ENCODE peak calls at places on chromosomes 6 and 20, in four cellular contexts. One of them, this sample, is unnamed.

GRCh38 chr20:23009636-23010035 is 25.5 kb upstream of the SSTR4 start:
- DNase-seq in IMR-90: no peak
- DNase-seq in HepG2: no peak
- DNase-seq in K562: no peak
- DNase-seq in this sample: peak; percentile 67

GRCh38 chr20:32830437-32830836 is 10.7 kb downstream of the MAPRE1 start:
- DNase-seq in K562: no peak
- DNase-seq in IMR-90: peak; percentile 34
- DNase-seq in HepG2: no peak
- DNase-seq in this sample: peak; percentile 20

GRCh38 chr6:7098974-7099373 is 8.8 kb upstream of the RREB1 start:
- DNase-seq in IMR-90: no peak
- DNase-seq in HepG2: no peak
- DNase-seq in K562: no peak
- DNase-seq in this sample: no peak

GRCh38 chr20:5602346-5602745 is 147.9 kb upstream of the SHLD1 start:
- DNase-seq in HepG2: no peak
- DNase-seq in K562: no peak
- DNase-seq in IMR-90: peak; percentile 45
- DNase-seq in this sample: no peak

GRCh38 chr20:48656661-48657211 is 171.1 kb downstream of the PREX1 start:
- DNase-seq in HepG2: peak; percentile 66
- DNase-seq in K562: peak; percentile 61
- DNase-seq in IMR-90: no peak
- DNase-seq in this sample: peak; percentile 81

GRCh38 chr6:6863957-6864639 is 243.7 kb upstream of the RREB1 start:
- DNase-seq in HepG2: no peak
- DNase-seq in IMR-90: no peak
- DNase-seq in K562: no peak
- DNase-seq in this sample: no peak

GRCh38 chr20:63009988-63010769 is 3.4 kb upstream of the BHLHE23 start:
- DNase-seq in K562: peak; percentile 36
- DNase-seq in IMR-90: peak; percentile 47
- DNase-seq in HepG2: no peak
- DNase-seq in this sample: no peak

GRCh38 chr20:5570442-5570841 is 179.8 kb upstream of the SHLD1 start:
- DNase-seq in HepG2: no peak
- DNase-seq in K562: no peak
- DNase-seq in IMR-90: no peak
- DNase-seq in this sample: no peak

GRCh38 chr20:36298795-36299339 is 7.3 kb upstream of the DLGAP4 start:
- DNase-seq in K562: no peak
- DNase-seq in HepG2: no peak
- DNase-seq in IMR-90: no peak
- DNase-seq in this sample: no peak

GRCh38 chr6:138371720-138372119 is 6.0 kb upstream of the SMIM28 start:
- DNase-seq in HepG2: no peak
- DNase-seq in IMR-90: no peak
- DNase-seq in K562: peak; percentile 65
- DNase-seq in this sample: peak; percentile 29

GRCh38 chr20:53157443-53158408 is 185.6 kb downstream of the TSHZ2 start:
- DNase-seq in K562: peak; percentile 79
- DNase-seq in HepG2: peak; percentile 72
- DNase-seq in IMR-90: peak; percentile 53
- DNase-seq in this sample: peak; percentile 37

GRCh38 chr6:133621751-133622150 is 267.2 kb upstream of the TCF21 start:
- DNase-seq in K562: no peak
- DNase-seq in HepG2: no peak
- DNase-seq in IMR-90: peak; percentile 76
- DNase-seq in this sample: no peak

GRCh38 chr6:117932001-117932400 is 24.9 kb downstream of the SLC35F1 start:
- DNase-seq in IMR-90: no peak
- DNase-seq in K562: no peak
- DNase-seq in HepG2: no peak
- DNase-seq in this sample: no peak

GRCh38 chr6:84762941-84763396 is 1.4 kb downstream of the TBX18 start:
- DNase-seq in K562: peak; percentile 63
- DNase-seq in IMR-90: no peak
- DNase-seq in HepG2: no peak
- DNase-seq in this sample: no peak

GRCh38 chr6:75207211-75207984 is 1.5 kb upstream of the COL12A1 start:
- DNase-seq in HepG2: no peak
- DNase-seq in K562: no peak
- DNase-seq in IMR-90: peak; percentile 42
- DNase-seq in this sample: no peak

GRCh38 chr6:51934098-51934497 is 153.3 kb downstream of the PKHD1 start:
- DNase-seq in IMR-90: no peak
- DNase-seq in K562: peak; percentile 36
- DNase-seq in HepG2: peak; percentile 24
- DNase-seq in this sample: peak; percentile 31

GRCh38 chr20:17868146-17868545 is 100.4 kb downstream of the SNX5 start:
- DNase-seq in K562: no peak
- DNase-seq in HepG2: no peak
- DNase-seq in IMR-90: no peak
- DNase-seq in this sample: no peak

GRCh38 chr20:47351643-47352331 is 4.7 kb downstream of the ZMYND8 start:
- DNase-seq in IMR-90: no peak
- DNase-seq in HepG2: no peak
- DNase-seq in K562: peak; percentile 72
- DNase-seq in this sample: no peak

GRCh38 chr20:8353512-8353911 is 221.4 kb downstream of the PLCB1 start:
- DNase-seq in K562: no peak
- DNase-seq in IMR-90: no peak
- DNase-seq in HepG2: no peak
- DNase-seq in this sample: no peak

GRCh38 chr20:16387661-16388060 is 185.6 kb downstream of the KIF16B start:
- DNase-seq in K562: no peak
- DNase-seq in IMR-90: no peak
- DNase-seq in HepG2: no peak
- DNase-seq in this sample: no peak

GRCh38 chr20:61397790-61398189 is 145.7 kb downstream of the CDH4 start:
- DNase-seq in K562: no peak
- DNase-seq in HepG2: no peak
- DNase-seq in IMR-90: no peak
- DNase-seq in this sample: no peak

GRCh38 chr20:25239387-25240370 is 8.2 kb upstream of the PYGB start:
- DNase-seq in HepG2: no peak
- DNase-seq in IMR-90: no peak
- DNase-seq in K562: no peak
- DNase-seq in this sample: no peak

GRCh38 chr20:64053841-64054661 is 4.6 kb upstream of the SOX18 start:
- DNase-seq in K562: peak; percentile 61
- DNase-seq in IMR-90: no peak
- DNase-seq in HepG2: peak; percentile 94
- DNase-seq in this sample: peak; percentile 52

GRCh38 chr6:158771399-158772158 is 47.6 kb downstream of the EZR start:
- DNase-seq in K562: no peak
- DNase-seq in IMR-90: no peak
- DNase-seq in HepG2: no peak
- DNase-seq in this sample: no peak

GRCh38 chr6:44338228-44339122 is 4.0 kb upstream of the SPATS1 start:
- DNase-seq in IMR-90: peak; percentile 56
- DNase-seq in HepG2: peak; percentile 72
- DNase-seq in K562: peak; percentile 86
- DNase-seq in this sample: peak; percentile 33

GRCh38 chr20:10909803-10910202 is 236.0 kb upstream of the JAG1 start:
- DNase-seq in IMR-90: no peak
- DNase-seq in K562: no peak
- DNase-seq in HepG2: no peak
- DNase-seq in this sample: no peak

GRCh38 chr6:111487656-111488055 is 4.6 kb upstream of the REV3L start:
- DNase-seq in K562: no peak
- DNase-seq in IMR-90: peak; percentile 88
- DNase-seq in HepG2: no peak
- DNase-seq in this sample: no peak

GRCh38 chr20:49593441-49594142 is 25.7 kb upstream of the PTGIS start:
- DNase-seq in K562: no peak
- DNase-seq in IMR-90: no peak
- DNase-seq in HepG2: no peak
- DNase-seq in this sample: no peak

GRCh38 chr6:30447237-30447636 is 42.1 kb upstream of the HLA-E start:
- DNase-seq in K562: peak; percentile 23
- DNase-seq in IMR-90: peak; percentile 8
- DNase-seq in HepG2: peak; percentile 47
- DNase-seq in this sample: peak; percentile 24

GRCh38 chr6:21732731-21733130 is 139.2 kb downstream of the SOX4 start:
- DNase-seq in K562: no peak
- DNase-seq in HepG2: no peak
- DNase-seq in IMR-90: no peak
- DNase-seq in this sample: no peak

GRCh38 chr6:37511910-37512399 is 12.3 kb upstream of the CCDC167 start:
- DNase-seq in K562: no peak
- DNase-seq in IMR-90: no peak
- DNase-seq in HepG2: no peak
- DNase-seq in this sample: no peak

DNA sequence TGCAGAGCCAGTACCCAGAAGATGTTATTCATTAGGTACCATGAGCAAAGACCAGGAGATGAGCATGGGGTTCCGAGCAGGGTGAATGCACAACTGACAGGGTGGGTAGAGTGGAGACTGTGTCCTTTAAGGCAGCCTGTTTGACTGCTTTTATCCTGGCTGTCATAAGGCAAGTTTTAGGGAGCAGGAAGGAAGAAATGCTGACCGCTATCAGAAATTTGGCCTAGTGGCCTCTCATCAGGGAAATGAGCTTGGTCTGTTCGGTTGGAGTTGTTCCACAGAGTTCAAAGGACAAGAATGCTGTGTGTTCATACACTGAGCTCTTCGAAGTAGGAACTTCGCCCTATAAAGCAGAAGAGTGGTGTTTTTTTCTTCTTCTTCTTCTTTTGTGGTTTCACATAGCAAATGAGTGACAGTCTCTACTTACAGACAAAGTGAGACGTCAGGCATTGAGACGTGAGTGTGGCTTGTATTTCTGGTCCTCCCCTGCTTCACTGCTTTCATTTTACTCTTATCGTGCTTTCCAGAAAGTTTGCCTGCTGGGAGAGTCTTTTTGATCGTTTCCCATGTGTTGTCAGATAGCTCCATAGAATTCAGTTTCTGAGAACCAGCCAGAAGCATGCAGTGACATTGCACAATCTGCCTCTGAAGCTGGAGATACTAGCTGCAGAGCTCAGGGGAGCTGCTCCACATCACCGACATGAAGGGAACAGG is at the start of gene CASS4:
- DNase-seq in K562: peak; percentile 97
- DNase-seq in IMR-90: peak; percentile 89
- DNase-seq in HepG2: peak; percentile 68
- DNase-seq in this sample: no peak
- TF ChIP-seq MAZ in K562: peak; percentile 58
- TF ChIP-seq MAZ in IMR-90: no peak
- TF ChIP-seq MAZ in HepG2: no peak
- TF ChIP-seq MAZ in this sample: no peak

DNA sequence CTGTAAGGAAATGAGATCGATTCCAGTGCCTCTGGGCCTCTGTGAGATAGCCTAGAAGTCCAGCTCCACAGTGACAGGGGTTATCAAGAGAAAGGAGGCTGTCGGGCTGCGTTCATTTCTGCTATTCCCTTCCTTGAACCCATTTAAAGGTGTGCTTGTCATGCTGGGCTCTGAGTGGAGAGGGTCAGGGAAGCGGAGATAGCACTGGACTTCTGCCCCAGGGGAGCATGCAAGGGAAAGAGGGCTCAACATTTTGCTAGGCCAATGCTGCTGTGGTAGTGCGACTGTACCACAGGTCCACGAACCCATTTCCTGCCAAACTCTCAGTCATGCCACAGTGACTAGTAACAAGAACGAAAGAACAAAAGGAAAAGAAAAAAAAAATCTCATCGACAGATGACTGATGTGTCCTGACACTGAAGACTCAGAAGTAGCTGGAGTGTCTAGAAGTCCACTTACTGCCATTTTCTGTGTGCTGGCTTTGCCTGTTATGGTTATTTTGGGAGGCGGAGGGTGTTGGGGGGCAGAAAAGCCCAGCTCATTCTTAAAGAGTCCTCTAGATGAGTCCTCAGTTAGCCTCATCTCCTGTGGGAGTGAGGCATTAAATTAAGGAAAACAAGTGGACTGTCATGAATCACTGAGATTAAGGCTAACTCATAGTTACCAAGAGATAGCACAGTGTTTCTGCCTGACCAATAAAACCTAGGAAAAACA is 8.1 kb downstream of the NEDD9 start:
- DNase-seq in IMR-90: peak; percentile 74
- DNase-seq in HepG2: no peak
- DNase-seq in K562: peak; percentile 11
- DNase-seq in this sample: no peak
- H3K27ac ChIP-seq in IMR-90: no peak overlapping the region
- H3K27ac ChIP-seq in HepG2: peak overlapping the region; percentile 31
- H3K27ac ChIP-seq in K562: no peak overlapping the region
- H3K27ac ChIP-seq in this sample: peak overlapping the region; percentile 94

DNA sequence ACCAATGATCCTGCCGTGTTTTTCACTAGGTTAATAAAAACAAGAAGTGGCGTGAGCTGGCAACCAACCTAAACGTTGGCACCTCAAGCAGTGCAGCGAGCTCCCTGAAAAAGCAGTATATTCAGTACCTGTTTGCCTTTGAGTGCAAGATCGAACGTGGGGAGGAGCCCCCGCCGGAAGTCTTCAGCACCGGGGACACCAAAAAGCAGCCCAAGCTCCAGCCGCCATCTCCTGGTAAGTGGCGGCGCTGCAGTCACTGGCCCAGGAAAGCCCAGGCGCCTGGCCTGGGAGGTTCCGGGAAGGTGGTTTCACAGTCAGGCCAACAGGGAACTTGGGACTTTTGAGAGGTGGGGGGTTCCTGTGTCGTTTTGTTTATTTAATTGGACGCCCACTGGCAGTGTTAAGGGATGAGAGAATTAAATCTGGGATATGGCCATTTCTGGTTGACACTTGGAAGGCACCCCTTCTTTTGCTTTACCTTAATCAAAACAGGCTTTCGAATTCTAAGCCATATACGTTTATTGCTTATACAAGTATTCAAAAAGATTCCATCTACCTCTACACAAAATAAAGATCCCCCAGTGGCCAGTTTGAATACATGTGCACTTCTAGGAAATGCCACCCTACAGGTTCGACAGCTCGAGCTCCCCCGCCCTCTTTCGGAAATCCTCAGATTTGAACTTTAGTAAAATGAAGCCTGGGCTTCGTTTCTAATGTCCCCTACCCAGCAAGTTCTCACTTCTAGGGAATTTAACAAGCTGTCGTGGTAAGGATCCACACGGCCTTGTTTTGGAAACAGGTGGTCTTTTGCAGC is 138.9 kb downstream of the TMEM242 start:
- DNase-seq in IMR-90: peak; percentile 56
- DNase-seq in K562: peak; percentile 87
- DNase-seq in HepG2: peak; percentile 69
- DNase-seq in this sample: peak; percentile 45
- TF ChIP-seq MAZ in IMR-90: peak; percentile 37
- TF ChIP-seq MAZ in K562: peak; percentile 84
- TF ChIP-seq MAZ in HepG2: no peak
- TF ChIP-seq MAZ in this sample: no peak

DNA sequence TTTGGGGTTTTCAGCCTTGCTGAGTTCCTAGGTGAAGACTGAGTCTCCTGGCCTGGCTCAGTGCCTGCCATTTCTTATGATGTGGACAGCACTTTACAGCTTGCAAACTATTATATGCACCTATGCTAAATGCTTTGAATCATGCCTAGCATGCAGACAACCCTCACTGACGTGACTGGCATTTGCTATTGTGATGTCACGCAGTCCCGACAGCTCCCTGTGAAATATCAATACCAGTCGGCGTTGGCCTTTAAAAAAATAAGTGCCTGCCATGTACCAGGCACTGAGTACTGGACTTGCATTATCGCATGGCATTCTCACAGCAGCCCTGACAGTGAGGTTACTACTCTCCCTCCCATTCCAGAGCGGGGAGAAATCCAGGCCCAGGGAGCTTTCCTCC is 35.5 kb downstream of the UQCC2 start:
- DNase-seq in HepG2: no peak
- DNase-seq in K562: no peak
- DNase-seq in IMR-90: no peak
- DNase-seq in this sample: no peak
- H3K27ac ChIP-seq in HepG2: no peak overlapping the region
- H3K27ac ChIP-seq in K562: no peak overlapping the region
- H3K27ac ChIP-seq in IMR-90: no peak overlapping the region
- H3K27ac ChIP-seq in this sample: peak overlapping the region; percentile 73